ENCODE peak calls at places on chromosomes 13 and 19, in seven cellular contexts. B, A, O, W, V, Z and N are unnamed samples.

GRCh38 chr13:99105160-99105559 is 95.5 kb upstream of the UBAC2 start:
- DNase-seq in O (no peak), A (no peak), B (no peak), W (no peak), V (no peak), Z (no peak), N (no peak)

GRCh38 chr13:102704238-102704750 is 9.4 kb upstream of the METTL21C start:
- DNase-seq in A (no peak), W (no peak), V (no peak), B (no peak), Z (no peak), O (no peak), N (no peak)

GRCh38 chr19:33814181-33815165 is 17.8 kb downstream of the KCTD15 start:
- DNase-seq in V (no peak), A (peak), B (no peak), W (no peak), Z (no peak), O (no peak), N (no peak)

GRCh38 chr19:35226748-35227147 is 1.8 kb downstream of the FAM187B start:
- DNase-seq in W (no peak), O (no peak), Z (no peak), B (no peak), V (no peak), A (no peak), N (no peak)

GRCh38 chr13:51838235-51838846 is 6.6 kb downstream of the TMEM272 start:
- DNase-seq in Z (peak), V (peak), B (no peak), A (no peak), O (no peak), W (no peak), N (no peak)

GRCh38 chr19:1068111-1069001 is 1.4 kb downstream of the ARHGAP45 start:
- DNase-seq in B (no peak), V (no peak), Z (no peak), O (no peak), W (peak), A (peak), N (no peak)

GRCh38 chr13:110676057-110676510 is 29.8 kb downstream of the CARS2 start:
- DNase-seq in O (no peak), A (no peak), B (no peak), V (no peak), W (no peak), Z (no peak), N (no peak)

GRCh38 chr19:7461841-7462629 is 26.8 kb downstream of the PEX11G start:
- DNase-seq in B (no peak), W (no peak), A (no peak), V (no peak), Z (peak), O (peak), N (no peak)

GRCh38 chr19:10797078-10797477 is 38.9 kb downstream of the TMED1 start:
- DNase-seq in W (peak), Z (no peak), A (no peak), O (no peak), V (no peak), B (no peak), N (no peak)

GRCh38 chr19:17553256-17553655 is 2.2 kb upstream of the COLGALT1 start:
- DNase-seq in A (peak), O (peak), Z (peak), B (peak), V (peak), W (no peak), N (no peak)

GRCh38 chr19:1411255-1412191 is 4.1 kb downstream of the DAZAP1 start:
- DNase-seq in A (peak), W (peak), O (no peak), V (peak), Z (no peak), B (no peak), N (no peak)

GRCh38 chr13:30033681-30034447 is 183.4 kb upstream of the UBL3 start:
- DNase-seq in O (no peak), A (no peak), B (no peak), Z (no peak), V (peak), W (no peak), N (peak)

GRCh38 chr13:50130686-50131051 is 115.4 kb downstream of the KCNRG start:
- DNase-seq in O (peak), A (no peak), B (no peak), V (peak), Z (peak), W (no peak), N (no peak)

GRCh38 chr13:41917641-41918040 is 43.3 kb downstream of the VWA8 start:
- DNase-seq in Z (no peak), V (peak), O (no peak), W (no peak), B (no peak), A (no peak), N (no peak)

GRCh38 chr13:98239156-98240076 is 62.3 kb upstream of the RNF113B start:
- DNase-seq in Z (peak), A (no peak), W (no peak), V (no peak), O (peak), B (no peak), N (peak)

GRCh38 chr19:54287456-54287855 is 6.5 kb upstream of the LILRB2 start:
- DNase-seq in O (no peak), A (no peak), V (no peak), Z (no peak), W (no peak), B (no peak), N (no peak)

GRCh38 chr19:6209680-6210079 is 70.1 kb downstream of the MLLT1 start:
- DNase-seq in O (no peak), V (no peak), B (no peak), W (no peak), Z (no peak), A (no peak), N (no peak)

GRCh38 chr13:62357887-62358645 is 942.4 kb upstream of the PCDH20 start:
- DNase-seq in B (peak), W (no peak), Z (peak), V (peak), A (no peak), O (peak), N (peak)

GRCh38 chr13:51287758-51288157 is 51.7 kb upstream of the SERPINE3 start:
- DNase-seq in V (no peak), W (no peak), Z (no peak), A (no peak), B (no peak), O (no peak), N (no peak)

GRCh38 chr13:79815041-79815440 is 334.1 kb downstream of the NDFIP2 start:
- DNase-seq in B (no peak), Z (no peak), A (no peak), W (no peak), O (no peak), V (no peak), N (no peak)

GRCh38 chr19:51440846-51441409 is 17.3 kb downstream of the SIGLEC8 start:
- DNase-seq in B (no peak), W (no peak), V (no peak), A (peak), O (no peak), Z (no peak), N (no peak)

GRCh38 chr19:10295847-10296591 is 6.3 kb downstream of the ICAM5 start:
- DNase-seq in W (no peak), Z (peak), B (no peak), A (no peak), O (peak), V (no peak), N (no peak)

GRCh38 chr19:57615346-57615745 is 1.3 kb downstream of the ZNF134 start:
- DNase-seq in A (no peak), W (no peak), Z (no peak), B (no peak), V (no peak), O (no peak), N (no peak)

GRCh38 chr19:23099966-23100365 is 16.9 kb upstream of the ZNF730 start:
- DNase-seq in V (no peak), O (no peak), A (no peak), Z (no peak), B (no peak), W (no peak), N (no peak)

GRCh38 chr19:13153627-13154240 is 3.5 kb downstream of the IER2 start:
- DNase-seq in O (peak), W (no peak), B (no peak), V (no peak), A (no peak), Z (no peak), N (no peak)

GRCh38 chr13:99380921-99381645 is 73.9 kb upstream of the GPR183 start:
- DNase-seq in B (no peak), O (no peak), W (no peak), A (no peak), Z (no peak), V (no peak), N (no peak)

GRCh38 chr13:97275265-97275664 is 53.1 kb downstream of the MBNL2 start:
- DNase-seq in V (peak), O (no peak), B (no peak), W (no peak), A (no peak), Z (no peak), N (no peak)

GRCh38 chr19:42422576-42423461 is 4.4 kb downstream of the LIPE start:
- DNase-seq in O (peak), V (peak), B (peak), A (no peak), W (peak), Z (peak), N (peak)

GRCh38 chr19:1767464-1767933 is 14.2 kb downstream of the ONECUT3 start:
- DNase-seq in B (no peak), A (no peak), W (peak), O (no peak), V (peak), Z (no peak), N (no peak)

GRCh38 chr13:102799544-102800144 is 725 bp downstream of the BIVM start:
- DNase-seq in Z (peak), O (peak), W (no peak), A (peak), V (peak), B (no peak), N (no peak)

GRCh38 chr19:29054886-29055675 is 157.9 kb downstream of the UQCRFS1 start:
- DNase-seq in Z (no peak), V (no peak), B (no peak), A (no peak), W (no peak), O (no peak), N (no peak)

GRCh38 chr13:91291078-91291477 is 56.4 kb upstream of the MIR17HG start:
- DNase-seq in Z (no peak), A (no peak), B (no peak), V (no peak), W (no peak), O (no peak), N (no peak)

GRCh38 chr13:73751290-73751689 is 382.9 kb downstream of the KLF12 start:
- DNase-seq in Z (no peak), W (no peak), O (no peak), B (no peak), A (no peak), V (no peak), N (no peak)

GRCh38 chr19:50492303-50493052 is 15.8 kb upstream of the GARIN5A start:
- DNase-seq in Z (peak), A (no peak), W (no peak), B (no peak), V (no peak), O (no peak), N (no peak)

GRCh38 chr19:6415592-6416190 is 8.9 kb downstream of the KHSRP start:
- DNase-seq in V (no peak), A (no peak), B (no peak), O (no peak), Z (no peak), W (no peak), N (no peak)

GRCh38 chr13:114145256-114145655 is 12.8 kb upstream of the RASA3 start:
- DNase-seq in O (no peak), Z (no peak), B (no peak), W (no peak), V (no peak), A (no peak), N (no peak)

GRCh38 chr13:111232191-111232590 is 88.3 kb upstream of the TEX29 start:
- DNase-seq in W (no peak), V (no peak), B (peak), Z (no peak), A (no peak), O (no peak), N (peak)

GRCh38 chr13:94617389-94618000 is 15.8 kb downstream of the GPR180 start:
- DNase-seq in V (no peak), W (no peak), O (peak), A (no peak), B (no peak), Z (no peak), N (peak)

GRCh38 chr13:96218475-96218874 is 128.6 kb downstream of the HS6ST3 start:
- DNase-seq in A (no peak), V (no peak), B (no peak), O (no peak), Z (no peak), W (no peak), N (no peak)